ENCODE peak calls at places on chromosomes 12 and 14, in six cellular contexts. V is pancreas, W is transverse colon, Q is right lobe of liver, U is H9, B is colonic mucosa. Z is an unnamed sample.

GRCh38 chr12:11651377-11651776 is 1.9 kb downstream of the ETV6 start:
- DNase-seq in V (no peak), W (no peak), Q (no peak), U (no peak), B (no peak), Z (no peak)

GRCh38 chr14:26008290-26008689 is 589.5 kb downstream of the NOVA1 start:
- DNase-seq in V (no peak), W (no peak), Q (no peak), U (peak; percentile 54), B (no peak), Z (no peak)

GRCh38 chr12:55736780-55737580 is 5.9 kb upstream of the GDF11 start:
- DNase-seq in V (peak; percentile 86), W (peak; percentile 89), Q (peak; percentile 59), U (peak; percentile 98), B (peak; percentile 88), Z (peak; percentile 87)

GRCh38 chr12:93902192-93902591 is 225.0 kb downstream of the CRADD start:
- DNase-seq in V (no peak), W (no peak), Q (no peak), U (no peak), B (peak; percentile 33), Z (no peak)

GRCh38 chr12:48132826-48133225 is 13.7 kb downstream of the PFKM start:
- DNase-seq in V (no peak), W (no peak), Q (no peak), U (no peak), B (no peak), Z (no peak)

GRCh38 chr14:36505193-36505815 is 14.7 kb downstream of the NKX2-1 start:
- DNase-seq in V (no peak), W (no peak), Q (no peak), U (peak; percentile 64), B (no peak), Z (no peak)

GRCh38 chr14:80638620-80639215 is 302.8 kb downstream of the CEP128 start:
- DNase-seq in V (no peak), W (no peak), Q (no peak), U (no peak), B (no peak), Z (no peak)

GRCh38 chr12:102169922-102170698 is 27.5 kb downstream of the PMCH start:
- DNase-seq in V (no peak), W (no peak), Q (no peak), U (no peak), B (no peak), Z (no peak)

GRCh38 chr12:12357697-12358476 is 1.0 kb downstream of the BORCS5 start:
- DNase-seq in V (no peak), W (no peak), Q (no peak), U (no peak), B (no peak), Z (no peak)

GRCh38 chr14:44353805-44354204 is 153.3 kb downstream of the FSCB start:
- DNase-seq in V (no peak), W (no peak), Q (no peak), U (no peak), B (no peak), Z (no peak)

GRCh38 chr12:4116251-4117111 is 157.1 kb upstream of the CCND2 start:
- DNase-seq in V (no peak), W (peak; percentile 60), Q (no peak), U (peak; percentile 64), B (peak; percentile 68), Z (no peak)

GRCh38 chr12:110436231-110436630 is 13.9 kb downstream of the ARPC3 start:
- DNase-seq in V (no peak), W (no peak), Q (no peak), U (no peak), B (no peak), Z (no peak)

GRCh38 chr12:25124493-25124892 is 70.5 kb downstream of the DNAI7 start:
- DNase-seq in V (no peak), W (no peak), Q (no peak), U (no peak), B (no peak), Z (no peak)

GRCh38 chr14:103517172-103517566 is 5.5 kb downstream of the CKB start:
- DNase-seq in V (peak; percentile 49), W (no peak), Q (no peak), U (no peak), B (no peak), Z (no peak)

DNA sequence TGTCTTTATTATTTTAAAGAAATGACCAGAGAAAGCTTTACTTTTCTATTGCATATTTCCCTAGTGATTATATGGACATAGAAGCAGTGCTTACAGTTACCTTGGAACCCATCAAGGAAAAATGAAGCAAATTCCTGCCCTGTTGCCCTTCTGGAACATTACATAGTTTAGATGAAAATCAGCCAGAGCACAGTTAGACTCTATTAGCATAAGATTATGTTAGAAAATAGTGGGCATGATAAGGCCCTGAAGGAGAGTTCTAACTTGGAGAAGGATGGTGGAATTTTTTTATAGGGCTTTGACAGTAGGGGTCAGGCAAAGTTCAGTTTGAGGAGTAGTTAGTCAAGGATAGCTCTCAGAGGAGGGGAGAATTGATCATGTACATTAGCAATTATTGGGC is 74.3 kb downstream of the FUT8 start:
- DNase-seq in V (no peak), W (no peak), Q (no peak), U (no peak), B (no peak), Z (no peak)
- TF ChIP-seq CTCF in V (no peak), W (no peak), Q (no peak), U (peak; percentile 23), B (no peak), Z (no peak)

DNA sequence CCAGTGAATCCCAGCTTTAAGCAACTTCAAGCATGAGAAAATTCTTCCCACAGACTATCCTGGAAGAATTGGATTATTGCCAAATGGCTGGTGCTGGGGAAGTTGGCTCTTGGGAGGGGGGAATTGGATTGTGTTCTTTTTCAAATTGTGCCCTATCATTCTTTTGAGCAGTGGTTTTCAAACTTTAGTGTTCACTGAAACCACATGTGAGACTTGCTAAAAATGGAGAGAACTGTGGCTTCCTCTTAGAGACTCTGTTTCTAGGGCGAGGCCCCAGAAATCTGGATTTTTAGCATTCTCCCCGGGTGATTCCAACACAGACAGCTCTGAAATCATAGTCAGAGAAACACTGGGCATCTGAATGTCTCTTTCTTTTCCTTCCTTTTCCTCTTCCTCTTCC is 14.3 kb upstream of the OTUB2 start:
- DNase-seq in V (no peak), W (no peak), Q (no peak), U (no peak), B (no peak), Z (no peak)
- H3K4me1 ChIP-seq in V (no peaks in the 10 kb centered on the region), W (no peaks in the 10 kb centered on the region), Q (no peaks in the 10 kb centered on the region), U (no peaks in the 10 kb centered on the region), B (no peaks in the 10 kb centered on the region), Z (no peaks in the 10 kb centered on the region)

DNA sequence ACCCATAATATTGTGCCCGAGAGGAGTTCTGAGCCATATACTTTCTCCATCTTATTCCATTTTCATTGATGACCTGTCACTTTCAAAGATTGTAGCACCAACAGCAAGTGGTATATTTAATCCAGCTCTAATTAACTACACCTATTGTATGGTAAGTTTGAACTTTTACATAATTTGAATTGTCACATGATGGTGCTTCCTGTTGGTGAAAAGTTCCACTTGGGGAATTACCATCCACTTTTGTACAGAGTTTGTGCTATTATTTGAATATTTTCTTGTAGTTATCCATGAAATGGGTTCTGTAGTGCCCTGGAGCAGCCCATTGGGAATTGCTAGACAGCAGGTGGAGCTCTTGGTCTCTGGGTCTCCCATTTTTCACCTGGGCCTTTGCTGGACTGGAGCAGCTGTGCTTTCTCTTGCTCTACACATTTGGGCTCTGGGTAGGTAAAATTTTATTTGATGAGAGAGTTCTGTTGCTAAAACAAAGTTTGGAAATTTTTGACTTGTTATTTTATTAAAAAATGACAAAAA is 3.0 kb downstream of the SMCO3 start:
- DNase-seq in V (no peak), W (peak; percentile 8), Q (peak; percentile 23), U (peak; percentile 47), B (peak; percentile 32), Z (peak; percentile 51)
- TF ChIP-seq CTCF in V (no peak), W (peak; percentile 32), Q (peak; percentile 72), U (peak; percentile 69), B (peak; percentile 22), Z (peak; percentile 44)

GRCh38 chr12:121799175-121799841 is 4.5 kb upstream of the SETD1B start:
- DNase-seq in V (peak; percentile 73), W (peak; percentile 81), Q (peak; percentile 73), U (peak; percentile 71), B (peak; percentile 84), Z (peak; percentile 87)

GRCh38 chr12:121796855-121797751 is 3.6 kb upstream of the RHOF start:
- DNase-seq in V (peak; percentile 97), W (peak; percentile 96), Q (peak; percentile 99), U (peak; percentile 98), B (peak; percentile 98), Z (peak; percentile 99)

GRCh38 chr12:121798807-121799174 is 5.0 kb upstream of the SETD1B start:
- DNase-seq in V (no peak), W (peak; percentile 13), Q (no peak), U (no peak), B (no peak), Z (no peak)

GRCh38 chr12:121799842-121800693 is 3.7 kb upstream of the SETD1B start:
- DNase-seq in V (peak; percentile 93), W (peak; percentile 94), Q (peak; percentile 93), U (peak; percentile 84), B (peak; percentile 94), Z (peak; percentile 93)

GRCh38 chr12:121797937-121798801 is 4.7 kb upstream of the RHOF start:
- DNase-seq in V (peak; percentile 80), W (peak; percentile 87), Q (peak; percentile 90), U (no peak), B (peak; percentile 94), Z (peak; percentile 75)
- H3K4me1 ChIP-seq in V (peaks cover 34% of the 10 kb centered on the region), W (peaks cover 61% of the 10 kb centered on the region), Q (peaks cover 56% of the 10 kb centered on the region), U (peaks cover 4% of the 10 kb centered on the region), B (peaks cover 30% of the 10 kb centered on the region), Z (peaks cover 79% of the 10 kb centered on the region)

DNA sequence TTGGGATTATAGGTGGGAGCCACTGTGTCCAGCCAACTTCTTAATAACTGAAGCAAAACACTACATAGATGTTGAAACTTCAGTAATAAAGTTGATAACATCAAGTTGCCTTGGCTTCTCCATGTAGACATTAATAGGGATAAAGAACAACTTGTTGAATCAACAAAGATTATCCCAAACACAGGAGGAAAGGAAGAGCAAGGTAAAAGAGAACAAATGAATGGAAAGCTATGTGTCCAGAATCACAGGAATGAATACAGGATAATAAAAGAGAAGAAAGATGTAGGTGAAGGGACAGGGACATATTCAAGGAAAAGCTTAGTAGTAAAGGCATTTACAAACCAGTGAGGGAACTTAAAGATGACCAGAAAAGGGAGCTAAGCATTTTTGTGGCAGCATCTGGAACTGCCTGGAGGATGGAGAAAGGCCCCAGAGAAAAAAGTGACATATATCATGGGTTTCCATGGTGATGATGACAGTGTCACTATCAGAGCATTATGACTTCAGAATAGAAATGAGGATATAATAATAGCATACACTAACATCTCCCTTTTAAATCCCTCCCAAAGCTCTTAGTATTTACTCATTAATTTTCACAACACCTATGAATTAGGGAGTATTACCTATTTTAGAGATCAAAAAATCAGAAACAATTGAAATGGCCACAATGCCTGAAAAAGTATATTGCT is 24.0 kb upstream of the MDM1 start:
- DNase-seq in V (no peak), W (no peak), Q (no peak), U (no peak), B (no peak), Z (no peak)
- TF ChIP-seq CTCF in V (no peak), W (no peak), Q (no peak), U (no peak), B (no peak), Z (no peak)